ENCODE peak calls at places on chromosomes 12 and 14, in four cellular contexts. B, O, H and I are unnamed samples.
A peak's percentile ranks its signal among the peaks of the same experiment; 100 is the strongest.

GRCh38 chr12:820336-820735 is 68.0 kb downstream of the WNK1 start:
- DNase-seq in B (no peak), O (no peak), H (no peak), I (no peak)

GRCh38 chr14:86654558-86655184 is 1124.7 kb downstream of the FLRT2 start:
- DNase-seq in B (no peak), O (peak; percentile 26), H (peak; percentile 38), I (peak; percentile 2)

GRCh38 chr14:33959692-33960151 is 8.8 kb upstream of the EGLN3 start:
- DNase-seq in B (no peak), O (no peak), H (no peak), I (no peak)

GRCh38 chr14:59377991-59378720 is 87.0 kb downstream of the GPR135 start:
- DNase-seq in B (no peak), O (no peak), H (no peak), I (no peak)

GRCh38 chr12:114954626-114955025 is 270.7 kb upstream of the TBX3 start:
- DNase-seq in B (no peak), O (no peak), H (no peak), I (no peak)

GRCh38 chr12:89156862-89157262 is 195.4 kb downstream of the DUSP6 start:
- DNase-seq in B (no peak), O (peak; percentile 67), H (peak; percentile 47), I (no peak)

GRCh38 chr12:110811972-110812371 is 34.8 kb upstream of the CCDC63 start:
- DNase-seq in B (no peak), O (no peak), H (no peak), I (no peak)

GRCh38 chr12:50073206-50073605 is 11.9 kb upstream of the SMARCD1 start:
- DNase-seq in B (no peak), O (no peak), H (no peak), I (no peak)

GRCh38 chr12:118377005-118377890 is 893 bp downstream of the SUDS3 start:
- DNase-seq in B (no peak), O (no peak), H (peak; percentile 35), I (no peak)

GRCh38 chr14:101711041-101711861 is 50.3 kb upstream of the PPP2R5C start:
- DNase-seq in B (no peak), O (no peak), H (no peak), I (no peak)

GRCh38 chr12:100493371-100494012 is 19.8 kb downstream of the NR1H4 start:
- DNase-seq in B (no peak), O (no peak), H (no peak), I (no peak)

GRCh38 chr12:32891956-32892355 is 4.6 kb downstream of the PKP2 start:
- DNase-seq in B (no peak), O (no peak), H (no peak), I (no peak)

GRCh38 chr14:75469606-75470237 is 41.9 kb downstream of the JDP2 start:
- DNase-seq in B (peak; percentile 86), O (no peak), H (no peak), I (no peak)

GRCh38 chr12:52090291-52090690 is 10.8 kb downstream of the SMIM41 start:
- DNase-seq in B (no peak), O (no peak), H (no peak), I (no peak)

GRCh38 chr12:93896962-93897361 is 219.8 kb downstream of the CRADD start:
- DNase-seq in B (no peak), O (no peak), H (no peak), I (no peak)

GRCh38 chr12:11652351-11653040 is 3.0 kb downstream of the ETV6 start:
- DNase-seq in B (no peak), O (peak; percentile 67), H (peak; percentile 68), I (no peak)

GRCh38 chr12:13135336-13136178 is 32.1 kb upstream of the GSG1 start:
- DNase-seq in B (peak; percentile 61), O (peak; percentile 83), H (peak; percentile 91), I (no peak)

GRCh38 chr14:31692376-31692781 is 131.2 kb downstream of the NUBPL start:
- DNase-seq in B (no peak), O (peak; percentile 5), H (peak; percentile 62), I (peak; percentile 30)

GRCh38 chr14:55071870-55072640 is 20.6 kb downstream of the MAPK1IP1L start:
- DNase-seq in B (no peak), O (peak; percentile 94), H (peak; percentile 74), I (peak; percentile 40)

GRCh38 chr14:104133496-104133895 is 4.9 kb upstream of the KIF26A start:
- DNase-seq in B (peak; percentile 29), O (no peak), H (no peak), I (no peak)

GRCh38 chr12:92928431-92928961 is 599 bp downstream of the EEA1 start:
- DNase-seq in B (peak; percentile 73), O (no peak), H (peak; percentile 75), I (no peak)

GRCh38 chr12:57210926-57211700 is 5.5 kb upstream of the NXPH4 start:
- DNase-seq in B (no peak), O (no peak), H (no peak), I (no peak)

GRCh38 chr12:25324861-25325260 is 74.1 kb upstream of the KRAS start:
- DNase-seq in B (no peak), O (no peak), H (no peak), I (no peak)

GRCh38 chr14:78075610-78076277 is 94.4 kb upstream of the NRXN3 start:
- DNase-seq in B (no peak), O (no peak), H (no peak), I (no peak)

GRCh38 chr14:54864526-54864925 is 38.1 kb downstream of the GCH1 start:
- DNase-seq in B (no peak), O (no peak), H (peak; percentile 77), I (no peak)

GRCh38 chr14:61754627-61755381 is 7.4 kb upstream of the SNAPC1 start:
- DNase-seq in B (no peak), O (peak; percentile 65), H (peak; percentile 36), I (no peak)

GRCh38 chr14:94748667-94749347 is 21.1 kb downstream of the GSC start:
- DNase-seq in B (no peak), O (no peak), H (peak; percentile 23), I (no peak)

DNA sequence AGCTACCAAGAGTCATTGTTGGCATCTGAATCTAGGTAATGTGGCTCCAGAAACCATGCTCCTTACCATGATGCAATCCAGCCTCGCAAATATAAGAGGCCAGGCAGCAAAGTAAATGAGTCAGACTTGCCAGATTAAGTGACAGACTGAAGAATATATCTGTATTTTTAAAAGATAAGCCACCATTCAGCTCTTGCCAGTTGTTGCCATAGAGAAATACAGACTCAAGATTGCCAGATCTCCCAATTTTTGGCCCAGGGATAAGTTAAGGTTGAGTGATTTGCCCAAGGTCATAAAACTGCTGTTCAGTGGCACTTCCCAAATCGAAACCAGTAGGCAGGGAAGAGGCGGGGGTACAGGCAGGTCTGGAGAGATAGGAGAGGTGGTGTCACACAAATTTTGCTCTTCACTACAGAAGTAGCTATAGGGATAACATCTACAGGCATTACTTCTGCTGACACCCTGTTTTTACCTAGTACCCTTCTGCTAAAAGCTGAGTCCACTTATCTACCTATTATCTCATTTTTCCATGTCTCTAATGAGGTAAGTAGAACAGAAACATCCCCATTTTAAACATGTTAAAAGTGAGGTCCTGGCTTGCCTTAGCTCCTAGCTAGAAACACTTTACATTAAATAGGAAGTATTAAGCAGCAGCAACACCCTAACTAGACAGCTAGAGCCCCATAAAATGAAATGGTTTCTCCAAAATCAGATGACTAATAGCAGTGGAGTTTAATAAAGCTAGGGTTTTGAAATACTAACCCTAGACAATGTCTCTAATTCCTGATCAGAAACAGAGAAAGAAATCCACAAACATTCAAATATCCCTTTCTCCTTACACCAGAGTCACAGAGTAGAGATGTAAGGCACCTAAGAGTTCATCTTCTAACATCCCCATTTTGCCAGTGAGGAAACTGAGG is 19.5 kb downstream of the DCAF5 start:
- DNase-seq in B (no peak), O (peak; percentile 78), H (peak; percentile 88), I (no peak)
- H3K4me1 ChIP-seq in B (no peaks in the 10 kb centered on the region), O (peaks cover 13% of the 10 kb centered on the region), H (peaks cover 68% of the 10 kb centered on the region), I (peaks cover 57% of the 10 kb centered on the region)

GRCh38 chr14:21069388-21070082 is 569 bp upstream of the ARHGEF40 start:
- DNase-seq in B (no peak), O (peak; percentile 29), H (peak; percentile 62), I (peak; percentile 26)

GRCh38 chr14:21066882-21067502 is 3.1 kb upstream of the ARHGEF40 start:
- DNase-seq in B (no peak), O (no peak), H (peak; percentile 30), I (peak; percentile 22)

GRCh38 chr14:21070083-21070609 is at the start of gene ARHGEF40:
- DNase-seq in B (no peak), O (peak; percentile 33), H (peak; percentile 85), I (no peak)

GRCh38 chr14:21070610-21071224 is 613 bp downstream of the ARHGEF40 start:
- DNase-seq in B (peak; percentile 84), O (peak; percentile 46), H (peak; percentile 67), I (no peak)

DNA sequence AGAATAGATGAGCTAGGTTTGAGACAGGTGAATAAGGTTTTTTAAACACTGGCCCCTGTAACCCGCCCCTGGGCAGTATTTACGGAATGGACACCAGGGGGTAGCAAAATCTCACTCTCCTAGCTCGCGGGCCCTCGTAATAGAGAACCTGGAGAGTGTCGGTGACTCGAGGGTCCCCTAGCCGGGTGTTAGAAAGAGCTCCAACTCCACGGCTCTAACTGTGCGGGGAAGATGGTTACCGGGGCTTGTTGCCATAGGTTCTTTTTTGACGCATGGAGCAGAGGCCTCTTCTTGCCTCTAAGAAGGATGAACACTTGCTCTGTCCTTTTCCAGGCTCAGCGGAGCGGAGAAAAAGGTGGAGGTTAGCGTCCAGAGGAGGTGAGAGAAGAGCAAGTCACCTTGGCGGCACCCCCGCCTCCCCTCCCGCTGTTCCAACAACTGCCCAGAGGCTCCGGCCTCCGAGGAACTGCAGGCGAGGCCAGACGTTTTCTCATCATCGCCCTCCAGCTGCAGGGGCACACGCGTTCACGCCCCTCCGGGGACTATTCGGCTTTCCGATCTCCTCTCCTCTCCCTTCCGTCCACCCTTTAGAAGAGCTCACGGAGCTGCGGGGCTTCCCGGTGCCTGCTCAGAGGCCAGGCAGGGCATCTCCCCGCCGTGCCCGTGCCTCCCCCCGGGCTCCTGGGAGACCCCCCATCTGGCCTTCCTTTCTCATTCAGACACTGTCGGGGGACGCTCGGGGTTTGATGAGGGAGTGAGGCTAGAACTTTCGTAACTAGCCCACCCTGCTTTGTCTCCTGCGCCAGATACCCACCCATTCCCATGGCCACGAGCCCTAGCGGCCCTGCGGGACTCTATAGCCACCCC is 1.4 kb upstream of the ARHGEF40 start:
- DNase-seq in B (no peak), O (peak; percentile 52), H (peak; percentile 88), I (peak; percentile 62)
- H3K4me3 ChIP-seq in B (no peak overlapping the region), O (peak overlapping the region; percentile 68), H (peak overlapping the region; percentile 87), I (no peak overlapping the region)

GRCh38 chr12:124344526-124344925 is 49.6 kb downstream of the RFLNA start:
- DNase-seq in B (no peak), O (no peak), H (no peak), I (no peak)
- H3K36me3 ChIP-seq in B (peaks cover 7% of the 10 kb centered on the region), O (peaks cover 83% of the 10 kb centered on the region), H (peaks cover 97% of the 10 kb centered on the region), I (peaks cover 51% of the 10 kb centered on the region)

GRCh38 chr12:64007853-64008252 is 163.4 kb downstream of the SRGAP1 start:
- DNase-seq in B (no peak), O (peak; percentile 57), H (no peak), I (no peak)
- H3K4me1 ChIP-seq in B (no peaks in the 10 kb centered on the region), O (peaks cover 20% of the 10 kb centered on the region), H (peaks cover 25% of the 10 kb centered on the region), I (no peaks in the 10 kb centered on the region)

GRCh38 chr14:96681826-96682225 is 115.4 kb upstream of the VRK1 start:
- DNase-seq in B (no peak), O (peak; percentile 24), H (no peak), I (no peak)

GRCh38 chr14:96686126-96686525 is 111.1 kb upstream of the VRK1 start:
- DNase-seq in B (no peak), O (no peak), H (no peak), I (no peak)

GRCh38 chr14:96682401-96682800 is 114.8 kb upstream of the VRK1 start:
- DNase-seq in B (no peak), O (no peak), H (no peak), I (no peak)

GRCh38 chr14:96688629-96689028 is 108.6 kb upstream of the VRK1 start:
- DNase-seq in B (no peak), O (no peak), H (no peak), I (no peak)

GRCh38 chr14:96683575-96684289 is 113.5 kb upstream of the VRK1 start:
- DNase-seq in B (no peak), O (no peak), H (no peak), I (no peak)
- H3K4me3 ChIP-seq in B (no peak overlapping the region), O (no peak overlapping the region), H (no peak overlapping the region), I (no peak overlapping the region)